ENCODE peak calls at places on chromosomes 12 and 14, in six cellular contexts. W is A673; F is aorta; A is CD8-positive, alpha-beta memory T cell; L is GM23338; Q is hepatocyte. H is an unnamed sample. For H3K4me1 and H3K27me3, the result is how much of the 10 kb centered on the place peaks cover.

GRCh38 chr12:75960954-75961661 is 70.5 kb downstream of the PHLDA1 start:
- DNase-seq in A (no peak), Q (no peak), L (no peak), F (no peak), W (no peak), H (no peak)

GRCh38 chr12:53756300-53757094 is 4.7 kb upstream of the CISTR start:
- DNase-seq in L (peak), Q (no peak), F (no peak), A (no peak), W (no peak), H (no peak)

GRCh38 chr12:108606492-108606891 is 8.6 kb upstream of the TMEM119 start:
- DNase-seq in F (no peak), L (no peak), W (no peak), A (no peak), Q (no peak), H (no peak)

GRCh38 chr14:47189911-47190503 is 485.4 kb downstream of the MDGA2 start:
- DNase-seq in A (no peak), F (no peak), L (no peak), Q (no peak), W (no peak), H (no peak)

GRCh38 chr14:66979083-66979974 is 209.9 kb upstream of the GARIN2 start:
- DNase-seq in W (no peak), A (no peak), Q (no peak), F (no peak), L (no peak), H (no peak)

GRCh38 chr14:38856798-38857197 is 246.2 kb downstream of the SEC23A start:
- DNase-seq in A (no peak), Q (no peak), F (no peak), W (no peak), L (no peak), H (no peak)

GRCh38 chr14:95981939-95982338 is 57.2 kb upstream of the C14orf132 start:
- DNase-seq in L (peak), W (no peak), F (no peak), A (no peak), Q (no peak), H (no peak)

GRCh38 chr12:93102289-93102688 is 173.2 kb upstream of the EEA1 start:
- DNase-seq in L (no peak), Q (no peak), W (no peak), A (no peak), F (no peak), H (no peak)

GRCh38 chr12:119319638-119320037 is 14.9 kb upstream of the CCDC60 start:
- DNase-seq in A (no peak), L (no peak), W (peak), F (no peak), Q (peak), H (no peak)

GRCh38 chr14:103255555-103255954 is 78.5 kb upstream of the EIF5 start:
- DNase-seq in A (no peak), W (no peak), L (no peak), Q (no peak), F (no peak), H (no peak)

GRCh38 chr14:64758025-64758521 is 53.8 kb downstream of the PLEKHG3 start:
- DNase-seq in Q (peak), F (no peak), W (no peak), A (peak), L (peak), H (no peak)

GRCh38 chr12:85531345-85531744 is 251.3 kb downstream of the ALX1 start:
- DNase-seq in A (no peak), Q (no peak), W (no peak), L (no peak), F (no peak), H (no peak)

GRCh38 chr12:6962285-6963015 is 8.0 kb downstream of the PHB2 start:
- DNase-seq in W (no peak), F (no peak), Q (peak), A (peak), L (peak), H (no peak)

GRCh38 chr14:21070610-21071224 is 613 bp downstream of the ARHGEF40 start:
- DNase-seq in Q (peak), W (no peak), L (peak), A (peak), F (peak), H (no peak)

GRCh38 chr14:30227871-30228270 is 300.2 kb upstream of the PRKD1 start:
- DNase-seq in Q (peak), W (no peak), A (no peak), F (peak), L (no peak), H (no peak)

GRCh38 chr14:97888331-97888730 is 1091.1 kb downstream of the VRK1 start:
- DNase-seq in W (no peak), F (no peak), A (no peak), L (no peak), Q (no peak), H (no peak)

GRCh38 chr12:96878704-96879103 is 28.4 kb upstream of the NEDD1 start:
- DNase-seq in Q (no peak), W (no peak), A (no peak), F (no peak), L (no peak), H (no peak)

GRCh38 chr14:52307870-52308269 is 6.2 kb upstream of the PTGER2 start:
- DNase-seq in F (no peak), Q (no peak), L (no peak), W (no peak), A (no peak), H (no peak)

GRCh38 chr12:122928891-122929538 is 33.1 kb upstream of the VPS37B start:
- DNase-seq in Q (no peak), F (no peak), W (no peak), L (no peak), A (no peak), H (no peak)

GRCh38 chr12:30501718-30502117 is 194.0 kb downstream of the IPO8 start:
- DNase-seq in W (no peak), F (no peak), Q (no peak), A (no peak), L (no peak), H (no peak)

GRCh38 chr14:105917933-105918436 is 391.6 kb downstream of the TMEM121 start:
- DNase-seq in W (no peak), L (no peak), Q (no peak), F (peak), A (no peak), H (no peak)

GRCh38 chr14:65260786-65261185 is 151.7 kb upstream of the FUT8 start:
- DNase-seq in W (no peak), F (no peak), A (no peak), L (no peak), Q (no peak), H (no peak)

GRCh38 chr14:67650694-67651093 is 23.7 kb downstream of the VTI1B start:
- DNase-seq in F (no peak), A (no peak), W (no peak), L (no peak), Q (no peak), H (no peak)

GRCh38 chr14:36522347-36522971 is 2.4 kb upstream of the NKX2-1 start:
- DNase-seq in W (no peak), L (peak), F (no peak), A (no peak), Q (no peak), H (no peak)

GRCh38 chr12:88142610-88142991 is 494 bp downstream of the TMTC3 start:
- DNase-seq in W (peak), L (peak), Q (peak), F (peak), A (peak), H (peak)

GRCh38 chr14:53161758-53162512 is 8.8 kb upstream of the DDHD1 start:
- DNase-seq in A (no peak), F (no peak), W (no peak), Q (no peak), L (no peak), H (no peak)

GRCh38 chr12:53502331-53502730 is 1.2 kb downstream of the TARBP2 start:
- DNase-seq in L (no peak), W (peak), F (no peak), A (no peak), Q (no peak), H (no peak)

GRCh38 chr12:62761658-62762057 is 173.3 kb downstream of the PPM1H start:
- DNase-seq in W (no peak), A (no peak), F (no peak), L (no peak), Q (no peak), H (no peak)

GRCh38 chr12:22529281-22530060 is 14.9 kb downstream of the C2CD5 start:
- DNase-seq in F (no peak), A (no peak), L (peak), Q (peak), W (peak), H (peak)

GRCh38 chr14:35331605-35332516 is 39.7 kb downstream of the PSMA6 start:
- DNase-seq in L (peak), Q (peak), F (no peak), A (no peak), W (no peak), H (no peak)

GRCh38 chr14:36845346-36846042 is 183.8 kb downstream of the PAX9 start:
- DNase-seq in Q (no peak), W (no peak), F (no peak), A (no peak), L (no peak), H (no peak)

GRCh38 chr14:51498411-51499227 is 153.1 kb upstream of the FRMD6 start:
- DNase-seq in W (no peak), Q (no peak), L (no peak), A (no peak), F (no peak), H (no peak)

GRCh38 chr14:67583711-67584644 is 16.1 kb downstream of the PIGH start:
- DNase-seq in L (peak), A (peak), F (no peak), W (peak), Q (peak), H (peak)

GRCh38 chr12:26318661-26319068 is 123.3 kb downstream of the SSPN start:
- DNase-seq in W (no peak), L (no peak), Q (peak), A (no peak), F (peak), H (no peak)

GRCh38 chr12:88703790-88704189 is 123.5 kb upstream of the KITLG start:
- DNase-seq in L (no peak), A (no peak), F (no peak), W (no peak), Q (no peak), H (no peak)

GRCh38 chr14:102507026-102507860 is 2.3 kb downstream of the ANKRD9 start:
- DNase-seq in F (no peak), Q (peak), L (peak), W (no peak), A (no peak), H (no peak)

GRCh38 chr12:52307836-52308806 is 13.1 kb downstream of the KRT83 start:
- DNase-seq in A (no peak), Q (peak), L (peak), W (peak), F (peak), H (peak)

DNA sequence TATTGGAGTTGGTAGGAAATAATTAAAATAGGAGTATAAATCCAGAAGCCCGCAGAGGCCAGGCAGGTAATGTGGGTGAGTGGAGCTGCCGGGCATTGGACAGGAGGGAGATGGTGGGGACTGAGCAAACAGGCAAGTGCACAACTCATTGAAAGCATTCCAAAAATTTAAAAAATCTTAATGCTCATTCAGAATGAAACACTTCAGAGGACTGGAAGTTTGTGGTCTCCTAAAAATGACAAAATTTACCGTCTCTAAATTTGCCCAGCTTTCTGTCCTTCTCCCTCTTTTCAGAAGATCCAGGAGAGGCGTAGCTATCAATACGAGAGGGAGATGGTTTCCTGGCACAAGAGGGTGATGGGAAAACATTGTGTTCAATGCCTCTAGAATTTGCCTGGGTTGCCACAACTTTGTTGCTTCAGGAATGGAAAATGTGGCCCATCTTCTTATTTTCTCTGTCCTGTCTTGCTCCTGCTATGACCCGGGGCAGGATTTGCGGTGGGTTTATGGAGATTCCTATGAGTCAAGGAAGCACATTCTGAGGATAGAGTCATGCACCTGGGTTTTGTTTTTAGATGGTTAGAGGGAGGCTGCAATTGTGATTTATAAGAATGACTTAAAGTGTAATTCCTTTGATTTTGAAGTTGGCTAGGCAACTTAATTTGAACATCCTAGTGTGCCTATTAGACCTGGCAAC is 72.2 kb downstream of the BORCS5 start:
- DNase-seq in A (no peak), Q (no peak), L (no peak), F (no peak), W (no peak), H (no peak)
- H3K4me1 ChIP-seq in A (under half), Q (under half), L (under half), F (under half), W (under half), H (under half)

DNA sequence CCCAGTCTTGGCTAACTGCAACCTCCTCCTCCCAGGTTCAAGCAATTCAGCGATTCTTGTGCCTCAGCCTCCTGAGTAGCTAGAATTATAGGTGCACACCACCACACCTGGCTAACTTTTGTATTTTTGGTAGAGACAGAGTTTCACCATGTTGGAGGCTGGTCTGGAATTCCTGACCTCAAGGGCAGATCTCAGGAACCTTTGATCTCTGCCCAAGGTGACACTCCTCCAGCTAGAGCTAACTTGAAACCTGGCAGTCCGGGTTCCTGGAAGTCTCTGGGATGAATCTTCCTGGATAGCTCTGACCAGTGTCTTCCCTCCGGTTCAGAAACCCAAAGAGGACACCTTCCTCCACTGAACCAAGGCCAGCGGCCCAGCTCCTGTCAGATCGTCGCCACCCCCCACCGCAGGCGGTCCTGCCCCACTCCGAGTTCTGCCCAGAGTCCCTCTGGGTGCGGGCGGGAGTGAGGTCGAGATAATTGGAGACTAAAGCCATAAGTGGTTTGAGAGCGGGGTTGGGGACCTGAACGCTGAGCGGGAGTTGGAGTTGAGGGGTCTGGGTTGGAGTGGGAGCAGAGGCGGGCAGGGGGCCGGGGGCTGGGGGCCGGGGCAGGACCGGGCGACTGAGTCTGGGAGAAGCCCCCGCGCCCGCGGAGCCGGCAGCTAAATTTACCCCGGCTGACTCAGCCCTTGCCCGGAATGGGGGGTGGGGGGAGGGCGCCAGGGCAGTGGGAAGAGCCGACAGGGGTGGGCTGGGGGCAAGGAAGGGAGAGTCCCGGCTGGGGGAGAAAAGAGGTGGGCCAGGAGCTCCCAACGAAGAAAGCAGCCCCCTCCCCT is 4.7 kb downstream of the DDN start:
- DNase-seq in F (peak), L (peak), Q (no peak), W (no peak), A (no peak), H (no peak)
- H3K27me3 ChIP-seq in F (under half), L (half or more), Q (half or more), W (under half), A (under half), H (under half)

GRCh38 chr12:1532796-1533195 is 61.6 kb downstream of the FBXL14 start:
- DNase-seq in A (no peak), F (no peak), Q (no peak), W (no peak), L (no peak), H (no peak)
- H3K4me3 ChIP-seq in A (peak), F (no peak), Q (no peak), W (peak), L (no peak), H (peak)

GRCh38 chr12:65014504-65015271 is 106.4 kb downstream of the WIF1 start:
- DNase-seq in L (no peak), A (no peak), F (no peak), W (no peak), Q (no peak), H (no peak)

GRCh38 chr12:65015850-65016249 is 105.3 kb downstream of the WIF1 start:
- DNase-seq in F (no peak), A (no peak), Q (peak), W (no peak), L (no peak), H (no peak)

GRCh38 chr12:65005716-65006115 is 115.4 kb downstream of the WIF1 start:
- DNase-seq in W (no peak), L (peak), F (no peak), A (no peak), Q (no peak), H (no peak)

DNA sequence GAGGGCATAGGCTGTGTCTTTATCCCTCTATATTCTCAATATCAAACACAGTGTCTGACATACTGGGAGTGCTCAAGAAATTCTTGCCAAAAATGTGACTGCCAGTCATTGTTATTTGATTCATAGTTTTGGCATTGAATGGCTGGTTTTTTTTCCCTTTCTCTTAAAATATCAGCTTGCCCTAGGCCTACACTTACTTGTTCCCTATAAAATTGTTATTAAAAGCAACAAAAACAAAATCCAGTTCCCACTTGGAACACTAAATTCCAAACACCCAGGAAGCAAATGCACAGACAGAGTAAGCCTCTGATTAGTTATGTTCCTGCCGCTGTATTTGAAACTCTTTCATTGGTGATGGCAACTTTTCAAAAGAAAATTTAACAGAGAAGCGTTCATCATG is 110.7 kb downstream of the WIF1 start:
- DNase-seq in L (no peak), F (no peak), A (no peak), Q (no peak), W (no peak), H (no peak)
- H3K4me1 ChIP-seq in L (under half), F (under half), A (under half), Q (under half), W (under half), H (under half)

GRCh38 chr12:2481951-2482350 is 312.8 kb upstream of the FKBP4 start:
- DNase-seq in A (no peak), W (no peak), F (no peak), Q (no peak), L (no peak), H (no peak)

GRCh38 chr12:2479866-2480510 is 314.8 kb upstream of the FKBP4 start:
- DNase-seq in L (no peak), F (no peak), W (no peak), A (no peak), Q (no peak), H (no peak)

GRCh38 chr12:2481346-2481745 is 313.4 kb upstream of the FKBP4 start:
- DNase-seq in F (no peak), L (no peak), Q (no peak), A (no peak), W (no peak), H (no peak)

GRCh38 chr12:2477009-2477766 is 317.6 kb upstream of the FKBP4 start:
- DNase-seq in Q (no peak), W (no peak), A (no peak), L (no peak), F (no peak), H (no peak)

DNA sequence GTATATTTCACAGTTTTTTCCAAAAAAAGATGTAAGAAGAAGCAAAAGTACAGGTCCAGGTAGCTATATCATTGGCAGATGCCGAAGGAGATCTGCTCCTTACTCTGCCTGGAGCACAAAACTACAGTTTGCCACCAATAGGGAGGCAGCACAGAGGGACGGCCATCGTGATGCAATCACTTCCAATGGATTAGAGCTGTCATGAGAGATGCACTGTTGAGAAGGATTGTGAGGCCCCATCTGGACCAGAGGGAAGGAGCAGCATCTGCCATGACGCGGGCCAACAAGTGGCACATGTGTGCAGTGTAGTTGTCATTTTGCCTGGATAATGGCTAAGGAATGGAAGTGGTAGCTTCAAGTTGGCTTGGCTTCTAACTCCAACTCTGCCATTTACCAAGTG is 318.8 kb upstream of the FKBP4 start:
- DNase-seq in L (no peak), W (no peak), F (no peak), A (no peak), Q (no peak), H (no peak)
- H3K27me3 ChIP-seq in L (under half), W (under half), F (under half), A (under half), Q (under half), H (under half)

GRCh38 chr14:68789798-68790655 is 2.8 kb downstream of the ZFP36L1 start:
- DNase-seq in F (peak), W (no peak), L (peak), A (no peak), Q (peak), H (no peak)

GRCh38 chr14:68788275-68789001 is 4.4 kb downstream of the ZFP36L1 start:
- DNase-seq in Q (peak), A (no peak), W (no peak), L (no peak), F (no peak), H (no peak)

GRCh38 chr14:68790656-68791077 is 2.2 kb downstream of the ZFP36L1 start:
- DNase-seq in Q (no peak), W (no peak), A (peak), L (no peak), F (no peak), H (peak)

GRCh38 chr14:68787235-68787727 is 5.6 kb downstream of the ZFP36L1 start:
- DNase-seq in W (no peak), Q (peak), F (peak), A (no peak), L (peak), H (no peak)

GRCh38 chr14:68789002-68789797 is 3.7 kb downstream of the ZFP36L1 start:
- DNase-seq in L (peak), F (peak), Q (peak), W (peak), A (peak), H (peak)
- H3K4me3 ChIP-seq in L (peak), F (no peak), Q (peak), W (peak), A (peak), H (peak)

H was measured in naive thymus-derived CD4-positive, alpha-beta T cell.